ENCODE peak calls at places on chromosomes 3 and 15, in seven cellular contexts. E, S, R, D, Q, P and Z are unnamed samples.

GRCh38 chr3:156615592-156616173 is 58.7 kb upstream of the TIPARP start:
- DNase-seq in S (no peak), Q (no peak), P (peak; percentile 90), D (no peak), E (no peak), R (no peak), Z (peak; percentile 88)

GRCh38 chr3:141368062-141368924 is at the start of gene ZBTB38:
- DNase-seq in R (peak; percentile 54), S (no peak), D (no peak), E (no peak), P (peak; percentile 98), Q (peak; percentile 90), Z (peak; percentile 96)

GRCh38 chr3:128878556-128879124 is 780 bp upstream of the ACAD9 start:
- DNase-seq in P (peak; percentile 77), Q (peak; percentile 20), D (no peak), S (no peak), E (no peak), R (no peak), Z (peak; percentile 66)

GRCh38 chr3:30914696-30915095 is 20.2 kb upstream of the GADL1 start:
- DNase-seq in Q (no peak), D (no peak), E (no peak), R (no peak), P (peak; percentile 10), S (no peak), Z (no peak)

GRCh38 chr3:132660056-132660744 is at the start of gene UBA5:
- DNase-seq in D (peak; percentile 39), P (peak; percentile 77), R (peak; percentile 50), S (peak; percentile 38), E (peak; percentile 55), Q (peak; percentile 62), Z (peak; percentile 63)

GRCh38 chr15:42450434-42450790 is 40.5 kb downstream of the ZNF106 start:
- DNase-seq in P (no peak), E (no peak), Q (no peak), D (no peak), R (no peak), S (no peak), Z (no peak)

GRCh38 chr3:166697495-166697894 is 682.6 kb downstream of the ZBBX start:
- DNase-seq in E (no peak), D (no peak), P (no peak), R (no peak), Q (no peak), S (no peak), Z (no peak)

GRCh38 chr3:131645638-131646037 is 142.9 kb upstream of the MRPL3 start:
- DNase-seq in S (no peak), R (no peak), E (no peak), Q (no peak), P (no peak), D (no peak), Z (no peak)

GRCh38 chr3:116087431-116087830 is 357.9 kb downstream of the LSAMP start:
- DNase-seq in E (no peak), R (no peak), Q (no peak), D (no peak), P (no peak), S (no peak), Z (no peak)